ENCODE peak calls at places on chromosomes 2 and 18, in four cellular contexts. One of them, this sample, is unnamed.
A peak's percentile ranks its signal among the peaks of the same experiment; 100 is the strongest.

GRCh38 chr2:199160677-199161465 is 296.9 kb downstream of the SATB2 start:
- DNase-seq in dorsolateral prefrontal cortex: no peak
- DNase-seq in ovary: peak; percentile 17
- DNase-seq in K562: no peak
- DNase-seq in this sample: no peak

GRCh38 chr18:49127606-49128190 is 176.9 kb upstream of the SMAD7 start:
- DNase-seq in dorsolateral prefrontal cortex: no peak
- DNase-seq in ovary: no peak
- DNase-seq in K562: no peak
- DNase-seq in this sample: no peak

GRCh38 chr2:449246-450067 is 161.6 kb upstream of the ALKAL2 start:
- DNase-seq in dorsolateral prefrontal cortex: no peak
- DNase-seq in ovary: no peak
- DNase-seq in K562: no peak
- DNase-seq in this sample: no peak

GRCh38 chr2:95022309-95023221 is 2.9 kb upstream of the MAL start:
- DNase-seq in dorsolateral prefrontal cortex: peak; percentile 91
- DNase-seq in ovary: no peak
- DNase-seq in K562: peak; percentile 78
- DNase-seq in this sample: peak; percentile 62

GRCh38 chr2:203623616-203624015 is 82.8 kb upstream of the CD28 start:
- DNase-seq in dorsolateral prefrontal cortex: no peak
- DNase-seq in ovary: no peak
- DNase-seq in K562: no peak
- DNase-seq in this sample: no peak

GRCh38 chr18:22223263-22223960 is 54.0 kb downstream of the GATA6 start:
- DNase-seq in dorsolateral prefrontal cortex: no peak
- DNase-seq in ovary: peak; percentile 62
- DNase-seq in K562: peak; percentile 65
- DNase-seq in this sample: peak; percentile 92

GRCh38 chr2:150601280-150602038 is 114.0 kb upstream of the RND3 start:
- DNase-seq in dorsolateral prefrontal cortex: no peak
- DNase-seq in ovary: no peak
- DNase-seq in K562: no peak
- DNase-seq in this sample: no peak

GRCh38 chr2:44777542-44777941 is 164.0 kb upstream of the SIX3 start:
- DNase-seq in dorsolateral prefrontal cortex: no peak
- DNase-seq in ovary: no peak
- DNase-seq in K562: peak; percentile 42
- DNase-seq in this sample: no peak

GRCh38 chr2:108403494-108403893 is 25.7 kb downstream of the SULT1C4 start:
- DNase-seq in dorsolateral prefrontal cortex: no peak
- DNase-seq in ovary: no peak
- DNase-seq in K562: no peak
- DNase-seq in this sample: no peak

GRCh38 chr18:77130229-77131099 is 2.1 kb downstream of the MBP start:
- DNase-seq in dorsolateral prefrontal cortex: no peak
- DNase-seq in ovary: no peak
- DNase-seq in K562: no peak
- DNase-seq in this sample: no peak

GRCh38 chr2:53302455-53302854 is 465.1 kb upstream of the CHAC2 start:
- DNase-seq in dorsolateral prefrontal cortex: no peak
- DNase-seq in ovary: no peak
- DNase-seq in K562: no peak
- DNase-seq in this sample: no peak

GRCh38 chr2:179571721-179572120 is 289.7 kb downstream of the ZNF385B start:
- DNase-seq in dorsolateral prefrontal cortex: no peak
- DNase-seq in ovary: no peak
- DNase-seq in K562: no peak
- DNase-seq in this sample: no peak

GRCh38 chr2:61770746-61771145 is 83.1 kb downstream of the FAM161A start:
- DNase-seq in dorsolateral prefrontal cortex: no peak
- DNase-seq in ovary: no peak
- DNase-seq in K562: no peak
- DNase-seq in this sample: no peak

GRCh38 chr2:138775725-138776124 is 4.5 kb downstream of the NXPH2 start:
- DNase-seq in dorsolateral prefrontal cortex: no peak
- DNase-seq in ovary: no peak
- DNase-seq in K562: no peak
- DNase-seq in this sample: no peak

GRCh38 chr18:57441395-57441794 is 6.2 kb downstream of the ONECUT2 start:
- DNase-seq in dorsolateral prefrontal cortex: no peak
- DNase-seq in ovary: no peak
- DNase-seq in K562: no peak
- DNase-seq in this sample: no peak

GRCh38 chr2:27262379-27263286 is at the start of gene SLC30A3:
- DNase-seq in dorsolateral prefrontal cortex: peak; percentile 77
- DNase-seq in ovary: peak; percentile 56
- DNase-seq in K562: peak; percentile 99
- DNase-seq in this sample: peak; percentile 71

GRCh38 chr2:144208924-144209323 is 311.0 kb downstream of the ZEB2 start:
- DNase-seq in dorsolateral prefrontal cortex: no peak
- DNase-seq in ovary: no peak
- DNase-seq in K562: no peak
- DNase-seq in this sample: no peak

GRCh38 chr2:210277133-210277532 is 37.8 kb downstream of the MYL1 start:
- DNase-seq in dorsolateral prefrontal cortex: no peak
- DNase-seq in ovary: no peak
- DNase-seq in K562: no peak
- DNase-seq in this sample: no peak

GRCh38 chr2:181354626-181355025 is 102.6 kb upstream of the ITGA4 start:
- DNase-seq in dorsolateral prefrontal cortex: no peak
- DNase-seq in ovary: no peak
- DNase-seq in K562: no peak
- DNase-seq in this sample: no peak

GRCh38 chr2:126635281-126635680 is 20.7 kb upstream of the GYPC start:
- DNase-seq in dorsolateral prefrontal cortex: no peak
- DNase-seq in ovary: no peak
- DNase-seq in K562: no peak
- DNase-seq in this sample: no peak

GRCh38 chr2:150689600-150689999 is 202.1 kb upstream of the RND3 start:
- DNase-seq in dorsolateral prefrontal cortex: no peak
- DNase-seq in ovary: no peak
- DNase-seq in K562: no peak
- DNase-seq in this sample: no peak

GRCh38 chr2:11406492-11407381 is 59.2 kb downstream of the E2F6 start:
- DNase-seq in dorsolateral prefrontal cortex: peak; percentile 77
- DNase-seq in ovary: peak; percentile 68
- DNase-seq in K562: peak; percentile 73
- DNase-seq in this sample: no peak

GRCh38 chr2:3784731-3785130 is 81.4 kb downstream of the DCDC2C start:
- DNase-seq in dorsolateral prefrontal cortex: no peak
- DNase-seq in ovary: no peak
- DNase-seq in K562: no peak
- DNase-seq in this sample: no peak

GRCh38 chr2:238060096-238060541 is 682 bp upstream of the SCLY start:
- DNase-seq in dorsolateral prefrontal cortex: no peak
- DNase-seq in ovary: no peak
- DNase-seq in K562: no peak
- DNase-seq in this sample: no peak
- H3K27ac ChIP-seq in dorsolateral prefrontal cortex: peak overlapping the region; percentile 91
- H3K27ac ChIP-seq in ovary: peak overlapping the region; percentile 61
- H3K27ac ChIP-seq in K562: peak overlapping the region; percentile 82
- H3K27ac ChIP-seq in this sample: peak overlapping the region; percentile 80

GRCh38 chr2:221104391-221104811 is 467.7 kb downstream of the EPHA4 start:
- DNase-seq in dorsolateral prefrontal cortex: peak; percentile 73
- DNase-seq in ovary: peak; percentile 48
- DNase-seq in K562: no peak
- DNase-seq in this sample: peak; percentile 43
- H3K4me3 ChIP-seq in dorsolateral prefrontal cortex: peak overlapping the region; percentile 49
- H3K4me3 ChIP-seq in ovary: no peak overlapping the region
- H3K4me3 ChIP-seq in K562: no peak overlapping the region
- H3K4me3 ChIP-seq in this sample: no peak overlapping the region

DNA sequence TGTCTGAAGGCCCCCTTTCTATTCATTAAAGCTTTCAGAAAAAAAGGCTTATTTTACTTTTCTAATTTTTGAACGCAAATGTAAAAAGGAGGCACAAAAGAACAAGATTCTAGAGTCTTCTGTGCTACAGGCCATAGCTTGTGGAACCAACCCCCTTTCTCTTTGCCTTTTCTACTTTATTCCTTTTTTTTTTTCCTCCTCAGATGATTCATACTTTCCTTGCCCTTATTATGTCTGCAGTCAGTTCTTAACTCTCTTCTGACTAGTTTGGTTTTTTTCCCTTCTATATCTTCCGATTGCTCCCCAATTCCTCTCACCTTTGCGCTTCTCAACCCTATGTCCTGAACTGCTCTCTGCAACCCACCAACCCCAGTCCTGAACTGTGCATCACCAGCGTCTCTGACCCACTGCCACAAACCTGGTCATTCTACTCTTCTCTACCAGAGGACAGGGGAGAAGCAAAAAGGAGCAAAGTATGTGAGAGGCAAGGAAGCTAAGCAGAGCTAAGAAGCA is 56.9 kb upstream of the WIPF1 start:
- DNase-seq in dorsolateral prefrontal cortex: no peak
- DNase-seq in ovary: no peak
- DNase-seq in K562: no peak
- DNase-seq in this sample: no peak
- H3K27ac ChIP-seq in dorsolateral prefrontal cortex: no peak overlapping the region
- H3K27ac ChIP-seq in ovary: no peak overlapping the region
- H3K27ac ChIP-seq in K562: no peak overlapping the region
- H3K27ac ChIP-seq in this sample: no peak overlapping the region

DNA sequence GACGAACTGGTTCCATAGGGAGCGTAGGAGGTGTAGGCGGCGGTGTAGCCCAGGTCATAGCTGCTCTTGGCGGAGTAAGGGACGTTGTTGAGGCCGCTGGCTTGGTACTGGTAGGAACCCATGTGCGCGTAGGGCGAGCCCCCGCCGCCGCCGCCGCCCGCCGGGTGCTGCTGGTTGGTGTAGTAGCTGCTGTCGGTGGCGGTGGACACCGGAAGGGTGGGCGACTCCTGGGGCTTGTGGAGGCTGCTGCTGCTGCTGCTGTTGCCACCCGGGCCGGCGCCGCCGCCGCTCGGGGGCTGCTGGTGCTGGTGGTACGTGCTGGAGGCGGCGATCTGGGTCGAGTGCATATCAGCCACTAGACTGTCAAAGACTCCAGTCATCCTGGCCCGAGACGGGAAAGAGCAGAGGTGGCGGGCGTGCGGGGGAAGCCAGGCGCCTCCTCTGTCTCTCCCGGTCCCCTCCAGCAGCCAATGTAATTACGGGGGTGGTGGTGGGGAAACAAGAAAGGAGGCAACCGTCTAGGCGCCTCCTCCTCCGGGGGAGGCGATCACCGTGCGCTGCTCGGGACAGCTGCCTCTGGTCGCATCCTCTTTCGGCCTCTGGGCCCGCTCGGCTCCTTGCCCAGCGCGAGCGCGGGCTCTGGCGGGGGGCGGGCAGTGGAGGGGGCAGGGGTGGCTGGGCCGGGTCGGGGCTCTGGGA is 392 bp downstream of the DLX2 start:
- DNase-seq in dorsolateral prefrontal cortex: no peak
- DNase-seq in ovary: no peak
- DNase-seq in K562: peak; percentile 82
- DNase-seq in this sample: no peak
- H3K4me3 ChIP-seq in dorsolateral prefrontal cortex: peak overlapping the region; percentile 53
- H3K4me3 ChIP-seq in ovary: peak overlapping the region; percentile 40
- H3K4me3 ChIP-seq in K562: peak overlapping the region; percentile 63
- H3K4me3 ChIP-seq in this sample: peak overlapping the region; percentile 58

GRCh38 chr2:30336978-30337841 is 105.9 kb downstream of the LBH start:
- DNase-seq in dorsolateral prefrontal cortex: no peak
- DNase-seq in ovary: no peak
- DNase-seq in K562: no peak
- DNase-seq in this sample: no peak

GRCh38 chr2:30338475-30338874 is 107.1 kb downstream of the LBH start:
- DNase-seq in dorsolateral prefrontal cortex: no peak
- DNase-seq in ovary: no peak
- DNase-seq in K562: no peak
- DNase-seq in this sample: no peak

GRCh38 chr2:30335981-30336538 is 104.7 kb downstream of the LBH start:
- DNase-seq in dorsolateral prefrontal cortex: no peak
- DNase-seq in ovary: no peak
- DNase-seq in K562: no peak
- DNase-seq in this sample: no peak

GRCh38 chr2:30341500-30342267 is 105.4 kb upstream of the LCLAT1 start:
- DNase-seq in dorsolateral prefrontal cortex: no peak
- DNase-seq in ovary: no peak
- DNase-seq in K562: no peak
- DNase-seq in this sample: no peak

GRCh38 chr2:30339071-30339470 is 107.7 kb downstream of the LBH start:
- DNase-seq in dorsolateral prefrontal cortex: no peak
- DNase-seq in ovary: no peak
- DNase-seq in K562: no peak
- DNase-seq in this sample: no peak
- H3K27ac ChIP-seq in dorsolateral prefrontal cortex: no peak overlapping the region
- H3K27ac ChIP-seq in ovary: no peak overlapping the region
- H3K27ac ChIP-seq in K562: no peak overlapping the region
- H3K27ac ChIP-seq in this sample: no peak overlapping the region